ENCODE peak calls at places on chromosomes 3 and 15, in eight cellular contexts. One of them, this sample, is unnamed. For H3K36me3 and H3K4me1, the result is how much of the 10 kb centered on the place peaks cover.

GRCh38 chr3:69740103-69741021 is 1.1 kb downstream of the MITF start:
- DNase-seq in left lung: peak
- DNase-seq in right lobe of liver: peak
- DNase-seq in mesendoderm: peak
- DNase-seq in endodermal cell: peak
- DNase-seq in psoas muscle: peak
- DNase-seq in thoracic aorta: no peak
- DNase-seq in uterus: peak
- DNase-seq in this sample: no peak

GRCh38 chr3:23542079-23542478 is 263.7 kb upstream of the UBE2E1 start:
- DNase-seq in endodermal cell: no peak
- DNase-seq in thoracic aorta: no peak
- DNase-seq in left lung: no peak
- DNase-seq in right lobe of liver: no peak
- DNase-seq in psoas muscle: no peak
- DNase-seq in uterus: no peak
- DNase-seq in mesendoderm: no peak
- DNase-seq in this sample: no peak

GRCh38 chr15:48941913-48942312 is 21.8 kb downstream of the SHC4 start:
- DNase-seq in right lobe of liver: no peak
- DNase-seq in mesendoderm: no peak
- DNase-seq in thoracic aorta: no peak
- DNase-seq in psoas muscle: no peak
- DNase-seq in left lung: no peak
- DNase-seq in endodermal cell: no peak
- DNase-seq in uterus: no peak
- DNase-seq in this sample: no peak

GRCh38 chr15:93477188-93477587 is 388.2 kb upstream of the RGMA start:
- DNase-seq in uterus: no peak
- DNase-seq in thoracic aorta: no peak
- DNase-seq in psoas muscle: no peak
- DNase-seq in right lobe of liver: no peak
- DNase-seq in left lung: no peak
- DNase-seq in mesendoderm: peak
- DNase-seq in endodermal cell: peak
- DNase-seq in this sample: no peak

GRCh38 chr15:81038975-81039607 is 38.4 kb downstream of the TLNRD1 start:
- DNase-seq in right lobe of liver: peak
- DNase-seq in endodermal cell: no peak
- DNase-seq in mesendoderm: no peak
- DNase-seq in thoracic aorta: no peak
- DNase-seq in psoas muscle: no peak
- DNase-seq in left lung: peak
- DNase-seq in uterus: no peak
- DNase-seq in this sample: no peak

GRCh38 chr3:122403489-122403888 is 12.4 kb downstream of the WDR5B start:
- DNase-seq in mesendoderm: no peak
- DNase-seq in thoracic aorta: no peak
- DNase-seq in psoas muscle: no peak
- DNase-seq in left lung: no peak
- DNase-seq in right lobe of liver: no peak
- DNase-seq in uterus: no peak
- DNase-seq in endodermal cell: no peak
- DNase-seq in this sample: no peak

GRCh38 chr3:114624047-114624445 is 330.2 kb downstream of the TIGIT start:
- DNase-seq in thoracic aorta: peak
- DNase-seq in right lobe of liver: no peak
- DNase-seq in psoas muscle: peak
- DNase-seq in uterus: peak
- DNase-seq in left lung: no peak
- DNase-seq in mesendoderm: no peak
- DNase-seq in endodermal cell: no peak
- DNase-seq in this sample: peak

GRCh38 chr15:71136159-71137137 is 21.2 kb downstream of the THSD4 start:
- DNase-seq in right lobe of liver: no peak
- DNase-seq in uterus: peak
- DNase-seq in psoas muscle: no peak
- DNase-seq in left lung: no peak
- DNase-seq in thoracic aorta: no peak
- DNase-seq in mesendoderm: peak
- DNase-seq in endodermal cell: peak
- DNase-seq in this sample: no peak

GRCh38 chr3:126121632-126122031 is 37.7 kb upstream of the SLC41A3 start:
- DNase-seq in right lobe of liver: no peak
- DNase-seq in endodermal cell: peak
- DNase-seq in thoracic aorta: no peak
- DNase-seq in psoas muscle: no peak
- DNase-seq in uterus: no peak
- DNase-seq in mesendoderm: no peak
- DNase-seq in left lung: no peak
- DNase-seq in this sample: peak

GRCh38 chr3:51962854-51963530 is 4.3 kb downstream of the PCBP4 start:
- DNase-seq in right lobe of liver: no peak
- DNase-seq in uterus: no peak
- DNase-seq in endodermal cell: peak
- DNase-seq in left lung: no peak
- DNase-seq in mesendoderm: no peak
- DNase-seq in psoas muscle: no peak
- DNase-seq in thoracic aorta: no peak
- DNase-seq in this sample: no peak

GRCh38 chr3:187183903-187184302 is 13.4 kb upstream of the RTP1 start:
- DNase-seq in left lung: no peak
- DNase-seq in uterus: no peak
- DNase-seq in endodermal cell: no peak
- DNase-seq in right lobe of liver: no peak
- DNase-seq in mesendoderm: no peak
- DNase-seq in psoas muscle: no peak
- DNase-seq in thoracic aorta: no peak
- DNase-seq in this sample: no peak

GRCh38 chr3:170780471-170780870 is 89.5 kb downstream of the RPL22L1 start:
- DNase-seq in right lobe of liver: no peak
- DNase-seq in psoas muscle: no peak
- DNase-seq in endodermal cell: no peak
- DNase-seq in mesendoderm: no peak
- DNase-seq in left lung: no peak
- DNase-seq in thoracic aorta: no peak
- DNase-seq in uterus: no peak
- DNase-seq in this sample: no peak

GRCh38 chr15:57085267-57085666 is 166.8 kb downstream of the TCF12 start:
- DNase-seq in uterus: no peak
- DNase-seq in mesendoderm: no peak
- DNase-seq in thoracic aorta: no peak
- DNase-seq in endodermal cell: no peak
- DNase-seq in left lung: no peak
- DNase-seq in right lobe of liver: no peak
- DNase-seq in psoas muscle: no peak
- DNase-seq in this sample: no peak

GRCh38 chr15:73564255-73564654 is 68.9 kb downstream of the NPTN start:
- DNase-seq in right lobe of liver: no peak
- DNase-seq in mesendoderm: no peak
- DNase-seq in left lung: no peak
- DNase-seq in endodermal cell: no peak
- DNase-seq in psoas muscle: no peak
- DNase-seq in thoracic aorta: no peak
- DNase-seq in uterus: no peak
- DNase-seq in this sample: no peak

GRCh38 chr15:78302579-78302978 is 3.2 kb upstream of the SKIC8 start:
- DNase-seq in psoas muscle: no peak
- DNase-seq in thoracic aorta: no peak
- DNase-seq in right lobe of liver: no peak
- DNase-seq in endodermal cell: no peak
- DNase-seq in uterus: no peak
- DNase-seq in mesendoderm: no peak
- DNase-seq in left lung: no peak
- DNase-seq in this sample: no peak

GRCh38 chr3:180011927-180012326 is 24.8 kb downstream of the PEX5L start:
- DNase-seq in psoas muscle: no peak
- DNase-seq in uterus: no peak
- DNase-seq in right lobe of liver: no peak
- DNase-seq in endodermal cell: no peak
- DNase-seq in thoracic aorta: no peak
- DNase-seq in mesendoderm: no peak
- DNase-seq in left lung: no peak
- DNase-seq in this sample: no peak

GRCh38 chr15:58748787-58749531 is 548 bp downstream of the ADAM10 start:
- DNase-seq in psoas muscle: peak
- DNase-seq in uterus: peak
- DNase-seq in left lung: peak
- DNase-seq in right lobe of liver: peak
- DNase-seq in mesendoderm: peak
- DNase-seq in endodermal cell: peak
- DNase-seq in thoracic aorta: no peak
- DNase-seq in this sample: peak

GRCh38 chr3:193502871-193503270 is 51.8 kb downstream of the ATP13A4 start:
- DNase-seq in left lung: no peak
- DNase-seq in right lobe of liver: no peak
- DNase-seq in mesendoderm: peak
- DNase-seq in psoas muscle: no peak
- DNase-seq in endodermal cell: peak
- DNase-seq in thoracic aorta: no peak
- DNase-seq in uterus: no peak
- DNase-seq in this sample: no peak

GRCh38 chr3:149382091-149382467 is 4.6 kb upstream of the TM4SF1 start:
- DNase-seq in psoas muscle: no peak
- DNase-seq in thoracic aorta: no peak
- DNase-seq in uterus: no peak
- DNase-seq in left lung: no peak
- DNase-seq in right lobe of liver: no peak
- DNase-seq in endodermal cell: no peak
- DNase-seq in mesendoderm: no peak
- DNase-seq in this sample: no peak
- H3K36me3 ChIP-seq in psoas muscle: under half
- H3K36me3 ChIP-seq in thoracic aorta: under half
- H3K36me3 ChIP-seq in uterus: under half
- H3K36me3 ChIP-seq in left lung: under half
- H3K36me3 ChIP-seq in right lobe of liver: under half
- H3K36me3 ChIP-seq in endodermal cell: under half
- H3K36me3 ChIP-seq in mesendoderm: under half
- H3K36me3 ChIP-seq in this sample: under half

GRCh38 chr3:71131385-71131871 is 452.1 kb downstream of the FOXP1 start:
- DNase-seq in uterus: no peak
- DNase-seq in endodermal cell: no peak
- DNase-seq in psoas muscle: no peak
- DNase-seq in thoracic aorta: no peak
- DNase-seq in right lobe of liver: no peak
- DNase-seq in left lung: no peak
- DNase-seq in mesendoderm: no peak
- DNase-seq in this sample: no peak
- H3K27ac ChIP-seq in uterus: peak
- H3K27ac ChIP-seq in endodermal cell: peak
- H3K27ac ChIP-seq in psoas muscle: peak
- H3K27ac ChIP-seq in thoracic aorta: peak
- H3K27ac ChIP-seq in right lobe of liver: peak
- H3K27ac ChIP-seq in left lung: peak
- H3K27ac ChIP-seq in mesendoderm: no peak
- H3K27ac ChIP-seq in this sample: peak

DNA sequence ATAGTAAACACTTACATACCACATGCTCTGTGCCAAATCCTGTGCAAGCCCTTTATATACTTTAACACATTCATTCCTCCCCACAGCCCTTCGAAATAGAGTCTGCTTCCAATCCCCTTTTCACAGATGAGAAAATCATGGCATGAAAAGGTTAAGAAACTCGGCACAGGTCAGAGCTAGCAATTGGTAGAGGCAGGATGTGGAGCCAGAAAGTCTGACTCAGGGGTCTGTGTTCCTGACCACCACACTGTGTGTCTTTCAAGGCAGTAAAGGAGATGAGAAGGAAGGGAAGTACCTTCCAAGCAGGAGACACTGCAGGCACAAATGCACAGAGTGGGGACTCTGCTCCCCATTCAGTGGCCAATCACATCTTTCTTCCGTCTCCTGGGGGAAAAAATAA is 61.1 kb downstream of the SCN11A start:
- DNase-seq in uterus: no peak
- DNase-seq in left lung: no peak
- DNase-seq in right lobe of liver: no peak
- DNase-seq in endodermal cell: no peak
- DNase-seq in mesendoderm: no peak
- DNase-seq in thoracic aorta: no peak
- DNase-seq in psoas muscle: no peak
- DNase-seq in this sample: no peak
- H3K4me1 ChIP-seq in uterus: under half
- H3K4me1 ChIP-seq in left lung: under half
- H3K4me1 ChIP-seq in right lobe of liver: under half
- H3K4me1 ChIP-seq in endodermal cell: under half
- H3K4me1 ChIP-seq in mesendoderm: under half
- H3K4me1 ChIP-seq in thoracic aorta: under half
- H3K4me1 ChIP-seq in psoas muscle: under half
- H3K4me1 ChIP-seq in this sample: under half

DNA sequence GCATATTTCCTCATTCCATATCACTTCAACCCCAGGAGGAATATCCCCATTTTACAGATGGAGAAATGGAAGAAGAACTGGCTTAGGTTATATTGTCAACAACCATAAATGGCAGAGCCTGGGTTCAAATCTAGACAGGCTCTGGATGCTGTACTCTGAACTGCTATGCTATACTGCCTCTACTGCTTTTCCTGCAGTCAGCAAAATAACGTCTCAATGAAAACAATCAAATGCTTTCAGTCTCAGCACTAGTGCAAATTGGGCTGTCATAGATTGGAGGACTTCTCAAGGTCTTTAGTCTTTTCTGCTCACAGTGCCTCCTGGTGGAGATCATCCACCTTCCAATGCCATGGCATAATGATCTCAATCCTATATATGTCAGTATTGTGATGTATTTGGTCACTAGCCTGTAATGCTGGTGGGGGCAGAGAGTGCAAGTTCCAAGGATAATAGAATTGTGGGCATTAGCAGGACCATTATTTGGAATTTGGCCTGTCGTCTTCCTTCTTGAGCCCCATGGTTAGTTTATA is 285.0 kb downstream of the CLSTN2 start:
- DNase-seq in right lobe of liver: no peak
- DNase-seq in endodermal cell: peak
- DNase-seq in uterus: no peak
- DNase-seq in thoracic aorta: no peak
- DNase-seq in mesendoderm: peak
- DNase-seq in left lung: no peak
- DNase-seq in psoas muscle: no peak
- DNase-seq in this sample: no peak
- H3K36me3 ChIP-seq in right lobe of liver: under half
- H3K36me3 ChIP-seq in endodermal cell: under half
- H3K36me3 ChIP-seq in uterus: under half
- H3K36me3 ChIP-seq in thoracic aorta: under half
- H3K36me3 ChIP-seq in mesendoderm: under half
- H3K36me3 ChIP-seq in left lung: under half
- H3K36me3 ChIP-seq in psoas muscle: under half
- H3K36me3 ChIP-seq in this sample: under half

DNA sequence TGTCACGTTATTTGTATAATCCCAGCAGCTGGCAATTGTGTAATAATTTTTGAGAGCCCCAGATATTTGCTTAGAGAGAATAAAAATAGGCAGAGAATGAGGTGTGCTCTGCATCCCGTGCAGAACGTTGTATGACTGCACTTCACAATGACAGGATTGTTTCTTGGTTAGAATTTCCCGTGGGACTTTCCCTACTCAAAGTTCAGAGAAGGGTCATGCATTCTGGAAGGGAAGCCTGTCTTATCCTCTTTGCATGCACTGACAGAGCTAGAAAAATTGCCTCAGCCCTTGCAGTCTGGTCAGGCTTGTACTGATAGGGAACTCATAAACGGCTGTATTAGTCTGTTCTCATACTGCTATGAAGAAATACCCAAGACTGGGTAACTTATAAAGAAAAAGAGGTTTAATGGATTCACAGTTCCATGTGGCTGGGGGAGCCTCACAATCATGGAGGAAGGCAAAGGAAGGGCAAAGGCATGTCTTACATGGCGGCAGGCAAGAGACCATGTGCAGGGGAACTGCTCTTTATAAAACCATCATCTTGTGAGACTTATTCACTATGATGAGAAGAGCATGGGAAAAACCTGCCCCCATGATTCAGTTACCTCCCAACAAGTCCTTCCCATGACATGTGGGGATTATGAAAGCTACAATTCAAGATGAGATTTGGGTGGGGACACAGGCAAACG is 16.5 kb downstream of the SV2B start:
- DNase-seq in uterus: no peak
- DNase-seq in psoas muscle: no peak
- DNase-seq in thoracic aorta: no peak
- DNase-seq in left lung: no peak
- DNase-seq in mesendoderm: no peak
- DNase-seq in right lobe of liver: no peak
- DNase-seq in endodermal cell: peak
- DNase-seq in this sample: no peak
- H3K27ac ChIP-seq in uterus: no peak
- H3K27ac ChIP-seq in psoas muscle: peak
- H3K27ac ChIP-seq in thoracic aorta: no peak
- H3K27ac ChIP-seq in left lung: no peak
- H3K27ac ChIP-seq in mesendoderm: no peak
- H3K27ac ChIP-seq in right lobe of liver: no peak
- H3K27ac ChIP-seq in endodermal cell: no peak
- H3K27ac ChIP-seq in this sample: peak

This sample was measured in suprapubic skin.